ENCODE peak calls at places on chromosome 9, in seven cellular contexts. H, R, T, U, W, N and O are unnamed samples.

GRCh38 chr9:84773023-84773422 is 103.5 kb downstream of the NTRK2 start:
- DNase-seq in N (no peak), T (no peak), W (no peak), U (peak), R (no peak), H (peak), O (peak)

GRCh38 chr9:137951107-137951506 is 73.5 kb downstream of the CACNA1B start:
- DNase-seq in T (no peak), W (no peak), R (no peak), U (no peak), N (no peak), H (no peak), O (no peak)

GRCh38 chr9:37935106-37935505 is 31.2 kb upstream of the SLC25A51 start:
- DNase-seq in R (no peak), W (no peak), U (no peak), H (no peak), N (no peak), T (no peak), O (no peak)

GRCh38 chr9:99011161-99011709 is 67.5 kb downstream of the COL15A1 start:
- DNase-seq in N (peak), H (no peak), T (no peak), U (peak), R (no peak), W (no peak), O (peak)

GRCh38 chr9:92463989-92464388 is 18.3 kb downstream of the ASPN start:
- DNase-seq in R (no peak), H (peak), N (peak), T (no peak), U (peak), W (no peak), O (peak)

GRCh38 chr9:89885156-89885555 is 280.3 kb downstream of the GADD45G start:
- DNase-seq in W (no peak), R (no peak), N (no peak), H (no peak), T (no peak), U (no peak), O (no peak)

GRCh38 chr9:34572092-34572491 is 17.4 kb downstream of the CNTFR start:
- DNase-seq in U (no peak), T (peak), R (no peak), W (no peak), N (no peak), H (no peak), O (no peak)

GRCh38 chr9:72980600-72981265 is 27.9 kb upstream of the ALDH1A1 start:
- DNase-seq in U (no peak), H (no peak), T (no peak), W (no peak), N (no peak), R (no peak), O (no peak)

GRCh38 chr9:130537346-130538050 is 41.9 kb upstream of the FUBP3 start:
- DNase-seq in W (no peak), U (no peak), N (peak), H (peak), T (no peak), R (no peak), O (no peak)

GRCh38 chr9:2939368-2939767 is 95.5 kb upstream of the PUM3 start:
- DNase-seq in T (no peak), N (no peak), W (no peak), H (no peak), U (no peak), R (no peak), O (no peak)

GRCh38 chr9:95857122-95857521 is 18.4 kb upstream of the ERCC6L2 start:
- DNase-seq in H (peak), U (peak), R (peak), W (no peak), T (no peak), N (peak), O (peak)

GRCh38 chr9:79980440-79980839 is 408.7 kb downstream of the TLE4 start:
- DNase-seq in R (no peak), U (no peak), H (no peak), W (no peak), N (no peak), T (no peak), O (no peak)

GRCh38 chr9:34562136-34562745 is 27.3 kb downstream of the CNTFR start:
- DNase-seq in U (no peak), R (no peak), W (no peak), H (no peak), N (no peak), T (peak), O (no peak)

GRCh38 chr9:4400731-4401130 is 89.5 kb upstream of the SLC1A1 start:
- DNase-seq in U (no peak), H (no peak), N (no peak), W (no peak), R (no peak), T (no peak), O (no peak)

GRCh38 chr9:133057006-133057405 is 4.8 kb upstream of the CEL start:
- DNase-seq in W (no peak), H (no peak), T (no peak), U (no peak), R (no peak), N (no peak), O (no peak)

GRCh38 chr9:2972475-2972874 is 128.6 kb upstream of the PUM3 start:
- DNase-seq in T (no peak), U (no peak), H (no peak), N (no peak), W (no peak), R (no peak), O (no peak)

GRCh38 chr9:89476546-89476945 is 21.4 kb downstream of the SEMA4D start:
- DNase-seq in R (no peak), U (no peak), W (no peak), T (no peak), N (no peak), H (no peak), O (no peak)

GRCh38 chr9:12972608-12973589 is 198.1 kb downstream of the LURAP1L start:
- DNase-seq in W (no peak), T (peak), H (no peak), N (peak), U (peak), R (no peak), O (no peak)

GRCh38 chr9:111804636-111805035 is 9.9 kb upstream of the SHOC1 start:
- DNase-seq in H (no peak), N (no peak), U (no peak), T (no peak), W (no peak), R (no peak), O (no peak)

GRCh38 chr9:4662989-4663792 is 1.1 kb downstream of the PLPP6 start:
- DNase-seq in T (no peak), W (no peak), H (no peak), N (no peak), R (no peak), U (no peak), O (no peak)

GRCh38 chr9:133606722-133607053 is 2.5 kb downstream of the FAM163B start:
- DNase-seq in T (no peak), R (no peak), U (no peak), W (no peak), N (no peak), H (no peak), O (no peak)

GRCh38 chr9:118170032-118170955 is 466.1 kb downstream of the TLR4 start:
- DNase-seq in U (peak), N (peak), W (peak), H (peak), T (peak), R (peak), O (peak)

GRCh38 chr9:130359819-130360218 is 84.9 kb upstream of the ASS1 start:
- DNase-seq in T (no peak), R (no peak), H (no peak), U (no peak), W (no peak), N (no peak), O (no peak)

GRCh38 chr9:133792721-133793470 is 54.7 kb upstream of the SARDH start:
- DNase-seq in U (peak), R (peak), W (peak), T (peak), N (peak), H (peak), O (peak)

GRCh38 chr9:128392302-128393152 is 21.4 kb downstream of the URM1 start:
- DNase-seq in R (no peak), W (no peak), H (no peak), U (no peak), N (no peak), T (no peak), O (no peak)

GRCh38 chr9:85521331-85522197 is 220.2 kb downstream of the AGTPBP1 start:
- DNase-seq in U (no peak), N (no peak), W (no peak), R (no peak), T (no peak), H (no peak), O (no peak)

GRCh38 chr9:3240651-3241268 is 285.0 kb downstream of the RFX3 start:
- DNase-seq in T (peak), N (peak), W (peak), H (peak), R (peak), U (peak), O (peak)

GRCh38 chr9:110021891-110022290 is 186.1 kb downstream of the C9orf152 start:
- DNase-seq in U (no peak), R (no peak), W (no peak), H (no peak), N (no peak), T (no peak), O (no peak)

GRCh38 chr9:33125871-33126822 is 41.0 kb downstream of the B4GALT1 start:
- DNase-seq in R (no peak), U (peak), T (no peak), W (no peak), N (no peak), H (no peak), O (no peak)

DNA sequence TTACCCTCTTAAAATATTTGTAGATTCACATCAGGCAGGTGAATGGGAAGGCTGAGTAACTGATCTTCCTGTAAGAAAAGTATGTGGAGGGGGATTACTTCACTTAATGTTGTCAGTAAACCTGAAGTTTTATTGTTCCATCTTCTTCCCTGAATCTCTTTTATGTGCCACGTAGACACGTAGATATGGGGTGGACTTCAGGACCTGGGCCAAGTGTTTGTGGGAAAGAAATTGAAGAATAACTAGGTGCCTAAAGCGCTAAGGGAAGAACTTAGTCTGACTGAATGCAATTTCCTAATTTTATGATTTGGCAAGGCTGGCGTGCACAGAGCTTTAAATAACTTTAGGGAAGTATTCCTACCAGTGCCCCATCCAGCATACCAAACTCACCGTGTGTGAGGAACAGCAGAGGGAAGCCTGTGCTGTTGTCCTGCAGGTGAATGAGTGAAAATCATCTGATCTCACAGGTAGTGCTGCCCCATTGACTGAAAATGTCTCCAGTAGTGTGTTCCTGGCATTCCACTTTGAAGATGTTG is 323.4 kb downstream of the KDM4C start:
- DNase-seq in N (no peak), U (no peak), W (no peak), R (no peak), T (no peak), H (no peak), O (no peak)
- TF ChIP-seq CTCF in N (no peak), U (no peak), W (no peak), R (no peak), T (no peak), H (no peak), O (no peak)

DNA sequence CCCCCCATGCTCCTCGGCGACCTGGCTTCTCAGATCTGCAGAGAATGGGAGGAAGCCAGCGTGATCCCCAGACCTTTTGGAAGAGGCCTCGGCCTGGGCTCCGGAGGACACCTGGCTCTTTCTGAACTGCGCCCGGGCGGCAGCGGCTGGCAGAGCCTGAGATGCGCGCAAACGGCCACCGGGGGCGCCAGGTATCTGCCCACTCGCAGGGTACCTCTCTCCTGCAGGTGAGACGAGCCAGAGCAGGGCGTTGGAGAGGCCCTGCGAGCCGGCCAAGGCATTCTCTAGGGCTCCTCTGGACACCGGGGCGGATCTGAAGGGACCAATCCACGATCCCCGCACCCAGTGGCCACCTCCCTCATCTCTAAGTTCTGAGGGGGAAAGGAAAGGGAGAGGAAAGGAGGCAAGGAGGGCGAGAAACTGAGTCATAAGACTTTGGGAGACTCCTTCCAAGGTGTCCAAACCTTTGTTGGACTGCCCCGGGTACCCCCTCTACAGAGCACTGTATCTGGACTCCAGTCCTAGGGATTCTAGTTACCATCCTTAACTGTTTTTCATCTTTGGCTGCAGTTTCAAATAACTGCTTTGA is 55.0 kb upstream of the SLC46A2 start:
- DNase-seq in H (no peak), W (no peak), U (no peak), N (no peak), R (no peak), T (peak), O (no peak)
- TF ChIP-seq CTCF in H (peak), W (peak), U (no peak), N (peak), R (no peak), T (no peak), O (peak)

GRCh38 chr9:21903380-21903965 is 90.7 kb downstream of the CDKN2A start:
- DNase-seq in W (no peak), U (no peak), R (no peak), T (no peak), N (no peak), H (no peak), O (no peak)

GRCh38 chr9:21906213-21906612 is 88.0 kb downstream of the CDKN2A start:
- DNase-seq in W (no peak), H (no peak), U (no peak), N (no peak), T (no peak), R (no peak), O (no peak)

GRCh38 chr9:21906878-21907277 is 87.3 kb downstream of the CDKN2A start:
- DNase-seq in R (no peak), N (peak), T (no peak), U (peak), W (no peak), H (no peak), O (no peak)

GRCh38 chr9:21904371-21904770 is 89.8 kb downstream of the CDKN2A start:
- DNase-seq in H (no peak), W (no peak), R (no peak), U (peak), T (no peak), N (peak), O (peak)

DNA sequence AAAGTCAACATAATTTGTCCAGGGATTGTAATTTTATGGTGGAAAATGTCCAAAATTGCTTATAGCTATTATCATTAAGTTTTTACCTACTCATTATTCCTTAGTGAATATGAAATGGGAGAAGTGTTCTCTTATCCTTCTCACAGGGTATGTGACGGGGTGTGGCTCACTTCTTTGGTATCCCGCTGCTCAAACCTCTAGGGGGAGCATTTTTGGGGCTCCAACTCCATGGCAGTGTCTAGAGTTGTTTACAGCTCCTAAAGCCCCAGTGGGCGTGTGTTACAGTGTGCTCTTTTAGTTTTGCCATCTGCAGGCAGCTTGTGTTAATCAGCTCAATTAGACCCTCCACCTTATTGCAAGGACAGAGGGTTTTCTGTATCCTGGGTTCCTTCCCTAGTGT is 89.4 kb downstream of the CDKN2A start:
- DNase-seq in H (no peak), W (no peak), N (peak), U (no peak), R (no peak), T (no peak), O (no peak)
- TF ChIP-seq CTCF in H (no peak), W (no peak), N (peak), U (peak), R (no peak), T (no peak), O (peak)

DNA sequence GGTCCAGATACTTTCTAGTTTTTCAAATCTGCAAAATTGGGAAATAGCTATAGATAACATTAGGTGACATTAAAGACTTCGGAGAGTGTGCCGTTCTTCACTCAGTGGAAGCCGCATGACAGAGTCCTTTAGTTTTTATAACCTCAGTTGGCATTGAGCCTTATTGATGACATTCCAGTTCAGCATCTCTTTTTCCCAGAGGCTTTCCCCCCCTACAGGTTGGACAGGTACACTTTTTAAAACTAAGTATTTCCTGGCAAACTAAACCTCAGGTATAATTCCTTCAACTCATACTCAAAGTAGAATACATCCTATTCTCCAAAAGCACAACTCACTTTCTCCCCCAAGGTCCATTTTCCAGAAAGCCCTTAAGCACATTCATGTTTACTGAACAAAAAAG is 58.7 kb downstream of the SLC46A2 start:
- DNase-seq in T (no peak), W (no peak), U (no peak), N (no peak), H (no peak), R (no peak), O (no peak)
- TF ChIP-seq CTCF in T (no peak), W (no peak), U (no peak), N (no peak), H (no peak), R (no peak), O (no peak)

GRCh38 chr9:125468646-125469045 is 207.0 kb downstream of the GAPVD1 start:
- DNase-seq in T (no peak), N (no peak), W (no peak), H (no peak), U (no peak), R (no peak), O (no peak)

GRCh38 chr9:125472926-125473701 is 211.5 kb downstream of the GAPVD1 start:
- DNase-seq in N (peak), R (no peak), T (peak), W (no peak), H (no peak), U (peak), O (peak)

GRCh38 chr9:125472562-125472925 is 210.9 kb downstream of the GAPVD1 start:
- DNase-seq in T (no peak), N (no peak), R (no peak), U (no peak), W (no peak), H (no peak), O (no peak)

GRCh38 chr9:125467341-125467740 is 205.7 kb downstream of the GAPVD1 start:
- DNase-seq in N (no peak), U (no peak), R (no peak), T (no peak), W (no peak), H (no peak), O (no peak)

DNA sequence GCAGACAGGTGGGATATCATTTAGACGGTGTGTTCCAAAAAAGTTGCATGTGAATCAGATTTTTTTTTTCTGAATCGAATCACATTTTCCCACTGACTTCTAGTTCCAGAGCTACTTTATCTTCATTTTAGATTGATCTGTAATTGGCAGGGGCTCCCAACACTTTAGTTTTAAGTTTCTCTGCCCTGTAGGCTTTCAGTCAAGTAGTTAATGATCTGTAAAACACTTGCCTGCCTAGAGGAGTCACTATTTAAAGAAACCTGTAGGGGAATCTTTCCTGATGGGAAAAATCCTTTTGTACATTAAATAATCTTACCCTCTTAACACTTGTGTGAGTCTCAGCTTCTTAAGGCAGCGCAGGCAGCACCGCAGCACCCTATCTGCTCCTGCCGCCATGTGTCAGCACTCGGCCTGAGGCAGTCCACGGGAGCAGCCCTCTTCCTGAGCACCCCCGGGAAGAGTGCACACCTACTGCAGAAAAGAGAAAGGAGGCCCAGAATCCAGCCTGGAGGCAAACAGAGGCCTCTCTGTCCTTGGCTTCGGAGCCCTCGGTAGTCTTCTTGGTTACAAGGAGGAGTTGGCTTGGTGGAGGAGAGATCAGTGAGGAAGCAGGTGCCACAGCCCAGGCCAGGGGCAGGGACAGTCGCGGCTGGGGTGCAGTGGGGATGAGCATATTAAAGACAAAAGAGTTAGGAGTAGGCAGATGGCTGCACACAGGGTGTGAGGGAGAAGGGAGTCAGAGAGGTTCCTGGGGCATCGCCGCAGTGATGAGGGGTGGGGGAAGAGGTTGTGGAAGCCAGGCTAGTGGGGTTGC is 209.3 kb downstream of the GAPVD1 start:
- DNase-seq in W (no peak), T (no peak), U (no peak), R (no peak), N (no peak), H (no peak), O (no peak)
- TF ChIP-seq CTCF in W (no peak), T (no peak), U (no peak), R (no peak), N (no peak), H (no peak), O (no peak)